ENCODE peak calls at places on chromosomes 16 and 17, in four cellular contexts. D is A549, P is HepG2, S is GM12878. B is an unnamed sample.

GRCh38 chr16:49526966-49527365 is 153.4 kb downstream of the C16orf78 start:
- DNase-seq in S (no peak), D (no peak), P (no peak), B (no peak)

GRCh38 chr17:82772026-82772425 is 20.2 kb downstream of the TBCD start:
- DNase-seq in D (peak), S (no peak), P (peak), B (no peak)

GRCh38 chr16:69349508-69349907 is 2.1 kb downstream of the TMED6 start:
- DNase-seq in P (no peak), D (no peak), S (no peak), B (no peak)

GRCh38 chr17:38877130-38877851 is 7.4 kb downstream of the LASP1 start:
- DNase-seq in D (no peak), P (no peak), S (no peak), B (no peak)

GRCh38 chr16:66070140-66070887 is 296.2 kb upstream of the CDH5 start:
- DNase-seq in S (no peak), D (no peak), P (no peak), B (no peak)

GRCh38 chr16:54462151-54462651 is 175.6 kb upstream of the IRX3 start:
- DNase-seq in D (no peak), P (no peak), S (no peak), B (no peak)

GRCh38 chr16:87086156-87086555 is 231.0 kb downstream of the C16orf95 start:
- DNase-seq in D (no peak), S (no peak), P (no peak), B (no peak)

GRCh38 chr17:70172921-70173320 is 3.6 kb downstream of the KCNJ2 start:
- DNase-seq in D (no peak), S (no peak), P (no peak), B (peak)

GRCh38 chr17:28086519-28086918 is 44.0 kb downstream of the NLK start:
- DNase-seq in D (no peak), P (no peak), S (no peak), B (no peak)

GRCh38 chr17:41648411-41649195 is 24.2 kb upstream of the KRT17 start:
- DNase-seq in D (peak), P (peak), S (no peak), B (peak)

GRCh38 chr16:87169509-87169985 is 147.6 kb downstream of the C16orf95 start:
- DNase-seq in D (no peak), S (no peak), P (peak), B (no peak)

GRCh38 chr16:85586360-85587145 is 26.6 kb upstream of the GSE1 start:
- DNase-seq in P (no peak), S (no peak), D (no peak), B (no peak)

GRCh38 chr17:4643676-4644075 is 2.2 kb upstream of the ALOX15 start:
- DNase-seq in P (peak), S (no peak), D (no peak), B (no peak)

GRCh38 chr16:969508-970378 is 1.0 kb downstream of the LMF1 start:
- DNase-seq in D (no peak), S (no peak), P (no peak), B (peak)

GRCh38 chr17:9645858-9646555 is 690 bp downstream of the USP43 start:
- DNase-seq in S (no peak), P (peak), D (peak), B (no peak)

GRCh38 chr16:84554627-84555328 is 50.3 kb upstream of the MEAK7 start:
- DNase-seq in S (no peak), D (no peak), P (peak), B (no peak)

GRCh38 chr16:66959645-66960177 is 1.4 kb upstream of the CES3 start:
- DNase-seq in D (no peak), S (no peak), P (no peak), B (no peak)

GRCh38 chr17:83193336-83194188 is 114.2 kb downstream of the METRNL start:
- DNase-seq in S (no peak), D (no peak), P (no peak), B (no peak)

GRCh38 chr16:31869511-31870201 is 4.0 kb upstream of the ZNF267 start:
- DNase-seq in S (peak), P (no peak), D (no peak), B (peak)

GRCh38 chr16:69831212-69832123 is 69.3 kb downstream of the WWP2 start:
- DNase-seq in D (peak), S (no peak), P (peak), B (peak)

GRCh38 chr17:43381204-43381603 is 17.6 kb upstream of the ARL4D start:
- DNase-seq in D (no peak), P (no peak), S (no peak), B (no peak)

GRCh38 chr16:84315422-84315821 is 20.7 kb downstream of the WFDC1 start:
- DNase-seq in D (peak), P (peak), S (no peak), B (no peak)

GRCh38 chr17:8430966-8431365 is 4.7 kb upstream of the NDEL1 start:
- DNase-seq in S (no peak), P (no peak), D (no peak), B (peak)

GRCh38 chr17:35291802-35292201 is 48.9 kb downstream of the SLFN5 start:
- DNase-seq in S (no peak), P (no peak), D (peak), B (no peak)

GRCh38 chr16:55572439-55572838 is 6.0 kb downstream of the CAPNS2 start:
- DNase-seq in D (peak), S (no peak), P (no peak), B (no peak)

GRCh38 chr16:79509906-79510305 is 90.6 kb downstream of the MAF start:
- DNase-seq in D (no peak), P (no peak), S (no peak), B (no peak)

GRCh38 chr16:2955779-2956565 is 8.1 kb upstream of the KREMEN2 start:
- DNase-seq in S (no peak), D (no peak), P (no peak), B (no peak)

GRCh38 chr16:30651124-30652004 is 604 bp downstream of the PRR14 start:
- DNase-seq in D (peak), P (peak), S (no peak), B (peak)

GRCh38 chr17:76104140-76104895 is 731 bp upstream of the EXOC7 start:
- DNase-seq in D (no peak), S (no peak), P (peak), B (no peak)

GRCh38 chr17:62778990-62779681 is 29.0 kb downstream of the MARCHF10 start:
- DNase-seq in P (peak), D (peak), S (no peak), B (no peak)

GRCh38 chr16:31385680-31386079 is 7.5 kb upstream of the ITGAD start:
- DNase-seq in P (no peak), D (no peak), S (no peak), B (no peak)

GRCh38 chr17:38872671-38873385 is 3.0 kb downstream of the LASP1 start:
- DNase-seq in S (no peak), P (peak), D (peak), B (no peak)

GRCh38 chr16:69171325-69172095 is 15.5 kb upstream of the SNTB2 start:
- DNase-seq in S (no peak), D (no peak), P (no peak), B (no peak)

GRCh38 chr17:5500247-5500803 is 14.0 kb downstream of the MIS12 start:
- DNase-seq in S (no peak), P (no peak), D (no peak), B (peak)

GRCh38 chr17:77408284-77408683 is 267.5 kb downstream of the SEC14L1 start:
- DNase-seq in P (no peak), D (no peak), S (no peak), B (no peak)
- H3K4me2 ChIP-seq in P (no peak), D (no peak), S (no peak), B (no peak)

DNA sequence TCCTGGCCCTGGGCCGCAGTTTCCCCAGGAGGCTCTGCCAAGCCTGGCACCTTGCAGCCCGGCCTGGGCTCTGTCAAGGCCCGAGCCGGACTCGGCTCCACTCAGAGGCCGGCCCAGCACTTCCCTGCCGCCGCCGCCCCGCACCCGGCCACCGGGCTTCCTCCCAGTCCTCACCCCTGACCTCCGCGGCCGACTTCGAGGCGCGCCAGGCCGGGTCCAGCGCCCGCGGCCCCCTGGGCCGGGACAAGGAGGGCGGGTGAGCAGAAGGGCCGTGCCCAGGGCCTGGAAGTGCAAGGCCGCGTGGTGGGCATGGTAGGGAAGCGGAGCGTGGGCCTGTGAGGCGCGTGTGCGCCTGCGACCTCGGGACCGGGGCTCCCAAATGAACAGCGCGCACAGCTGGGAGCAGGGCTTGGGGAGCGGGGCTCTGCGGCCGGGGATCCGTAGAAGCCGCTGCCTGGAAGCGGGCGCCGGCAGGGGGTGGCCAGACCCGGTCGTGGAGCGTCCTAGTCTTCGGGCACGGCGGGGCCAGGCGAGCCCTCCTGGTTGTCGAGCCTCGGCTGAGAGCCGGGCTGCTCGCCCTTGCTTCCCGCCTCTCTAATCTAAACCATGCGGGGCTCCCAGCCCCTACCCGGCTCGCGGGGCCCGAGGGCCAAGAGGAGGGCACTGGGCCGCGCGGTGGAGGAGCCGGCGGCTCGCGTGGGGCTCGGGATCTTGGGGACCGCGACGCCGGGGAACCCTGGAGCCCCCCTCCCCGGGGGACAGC is 503 bp upstream of the TBX4 start:
- DNase-seq in P (no peak), S (no peak), D (no peak), B (no peak)
- TF ChIP-seq MYC in P (no peak), S (no peak), D (no peak), B (no peak)

DNA sequence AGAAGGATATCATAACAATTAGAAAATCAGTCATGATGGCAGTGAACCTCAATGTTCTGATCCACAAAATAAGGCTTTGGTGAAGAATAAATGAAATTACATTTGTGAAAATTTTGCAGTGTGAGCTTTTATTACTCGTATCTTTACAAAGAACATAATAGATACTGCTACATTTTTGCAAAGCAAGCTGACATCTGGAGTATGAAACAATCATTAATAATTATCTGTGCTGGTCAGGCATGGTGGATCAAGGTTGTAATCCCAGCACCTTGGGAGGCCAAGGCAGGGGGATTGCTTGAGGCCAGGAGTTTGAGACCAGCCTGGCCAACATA is 29.1 kb upstream of the PRKCA start:
- DNase-seq in D (no peak), S (no peak), P (no peak), B (no peak)
- H3K4me2 ChIP-seq in D (peak), S (no peak), P (no peak), B (peak)

GRCh38 chr17:57463103-57463885 is 207.0 kb downstream of the MSI2 start:
- DNase-seq in D (peak), S (peak), P (peak), B (no peak)
- TF ChIP-seq MYC in D (no peak), S (no peak), P (no peak), B (no peak)

GRCh38 chr17:50533720-50534148 is 1.2 kb downstream of the EPN3 start:
- DNase-seq in P (no peak), D (no peak), S (no peak), B (peak)

GRCh38 chr17:50531428-50532025 is 1.0 kb upstream of the EPN3 start:
- DNase-seq in P (no peak), S (no peak), D (no peak), B (no peak)

GRCh38 chr17:50534222-50534978 is 1.9 kb downstream of the EPN3 start:
- DNase-seq in D (peak), P (no peak), S (no peak), B (no peak)

GRCh38 chr17:50532452-50533024 is at the start of gene EPN3:
- DNase-seq in P (no peak), D (no peak), S (no peak), B (no peak)

GRCh38 chr17:50533185-50533584 is 650 bp downstream of the EPN3 start:
- DNase-seq in D (no peak), S (no peak), P (no peak), B (no peak)
- H3K4me2 ChIP-seq in D (peak), S (no peak), P (no peak), B (no peak)

GRCh38 chr17:1532836-1533602 is 16.6 kb upstream of the INPP5K start:
- DNase-seq in D (peak), S (no peak), P (no peak), B (no peak)
- TF ChIP-seq MYC in D (no peak), S (no peak), P (no peak), B (no peak)

GRCh38 chr16:15521758-15522509 is 87.5 kb downstream of the BMERB1 start:
- DNase-seq in P (no peak), S (no peak), D (no peak), B (peak)

GRCh38 chr16:15523092-15523541 is 88.7 kb downstream of the BMERB1 start:
- DNase-seq in S (no peak), D (peak), P (peak), B (no peak)

GRCh38 chr16:15524966-15525365 is 90.6 kb downstream of the BMERB1 start:
- DNase-seq in P (no peak), S (no peak), D (no peak), B (no peak)

GRCh38 chr16:15526097-15526496 is 91.7 kb downstream of the BMERB1 start:
- DNase-seq in S (no peak), P (no peak), D (no peak), B (no peak)

GRCh38 chr16:15523939-15524338 is 89.6 kb downstream of the BMERB1 start:
- DNase-seq in S (no peak), P (no peak), D (no peak), B (no peak)
- H3K4me2 ChIP-seq in S (no peak), P (no peak), D (no peak), B (no peak)

GRCh38 chr16:81541314-81541713 is 96.7 kb downstream of the CMIP start:
- DNase-seq in P (no peak), S (no peak), D (no peak), B (no peak)

GRCh38 chr16:81536648-81537047 is 92.0 kb downstream of the CMIP start:
- DNase-seq in D (no peak), S (no peak), P (no peak), B (no peak)

GRCh38 chr16:81537721-81538561 is 93.3 kb downstream of the CMIP start:
- DNase-seq in D (no peak), P (no peak), S (no peak), B (no peak)

GRCh38 chr16:81535679-81536360 is 91.2 kb downstream of the CMIP start:
- DNase-seq in P (peak), S (no peak), D (no peak), B (no peak)

GRCh38 chr16:81539009-81539820 is 94.6 kb downstream of the CMIP start:
- DNase-seq in D (no peak), P (no peak), S (no peak), B (no peak)
- TF ChIP-seq MYC in D (no peak), P (no peak), S (no peak), B (no peak)

GRCh38 chr16:89341697-89342694 is 124.5 kb downstream of the ZNF778 start:
- DNase-seq in D (peak), P (no peak), S (no peak), B (no peak)
- H3K4me2 ChIP-seq in D (no peak), P (no peak), S (no peak), B (no peak)

GRCh38 chr17:80352216-80352895 is 62.6 kb upstream of the ENDOV start:
- DNase-seq in S (no peak), D (no peak), P (no peak), B (no peak)

GRCh38 chr17:80356231-80356856 is 58.6 kb upstream of the ENDOV start:
- DNase-seq in S (no peak), D (no peak), P (no peak), B (no peak)

GRCh38 chr17:80354381-80354780 is 60.6 kb upstream of the ENDOV start:
- DNase-seq in S (no peak), D (no peak), P (no peak), B (no peak)

GRCh38 chr17:80352991-80353665 is 61.8 kb upstream of the ENDOV start:
- DNase-seq in D (no peak), S (no peak), P (no peak), B (no peak)

GRCh38 chr17:80353718-80354275 is 61.2 kb upstream of the ENDOV start:
- DNase-seq in D (no peak), P (no peak), S (no peak), B (no peak)
- TF ChIP-seq MYC in D (no peak), P (no peak), S (no peak), B (no peak)